ENCODE peak calls at places on chromosomes 3 and 15, in ten cellular contexts. One of them, this sample, is unnamed.

GRCh38 chr3:133880287-133880686 is 15.4 kb downstream of the RAB6B start:
- DNase-seq in PC-3: no peak
- DNase-seq in brain microvascular endothelial cell: no peak
- DNase-seq in cardiac fibroblast: no peak
- DNase-seq in mesendoderm: no peak
- DNase-seq in small intestine: no peak
- DNase-seq in aorta: no peak
- DNase-seq in ovary: no peak
- DNase-seq in CD4-positive, CD25-positive, alpha-beta regulatory T cell: no peak
- DNase-seq in CD8-positive, alpha-beta T cell: no peak
- DNase-seq in this sample: no peak

GRCh38 chr3:73766599-73767378 is 142.0 kb upstream of the PDZRN3 start:
- DNase-seq in aorta: peak
- DNase-seq in mesendoderm: no peak
- DNase-seq in cardiac fibroblast: peak
- DNase-seq in ovary: peak
- DNase-seq in brain microvascular endothelial cell: peak
- DNase-seq in CD4-positive, CD25-positive, alpha-beta regulatory T cell: no peak
- DNase-seq in small intestine: peak
- DNase-seq in CD8-positive, alpha-beta T cell: no peak
- DNase-seq in PC-3: no peak
- DNase-seq in this sample: peak

GRCh38 chr3:119630562-119631329 is 29.6 kb downstream of the POPDC2 start:
- DNase-seq in cardiac fibroblast: peak
- DNase-seq in aorta: no peak
- DNase-seq in PC-3: no peak
- DNase-seq in mesendoderm: peak
- DNase-seq in CD4-positive, CD25-positive, alpha-beta regulatory T cell: no peak
- DNase-seq in brain microvascular endothelial cell: peak
- DNase-seq in ovary: peak
- DNase-seq in small intestine: no peak
- DNase-seq in CD8-positive, alpha-beta T cell: no peak
- DNase-seq in this sample: no peak

GRCh38 chr15:89121414-89121813 is 33.2 kb downstream of the ABHD2 start:
- DNase-seq in aorta: no peak
- DNase-seq in small intestine: peak
- DNase-seq in mesendoderm: no peak
- DNase-seq in ovary: no peak
- DNase-seq in CD4-positive, CD25-positive, alpha-beta regulatory T cell: no peak
- DNase-seq in cardiac fibroblast: peak
- DNase-seq in CD8-positive, alpha-beta T cell: no peak
- DNase-seq in brain microvascular endothelial cell: no peak
- DNase-seq in PC-3: peak
- DNase-seq in this sample: no peak

GRCh38 chr15:94294556-94294955 is 63.2 kb downstream of the MCTP2 start:
- DNase-seq in small intestine: no peak
- DNase-seq in aorta: no peak
- DNase-seq in cardiac fibroblast: no peak
- DNase-seq in CD4-positive, CD25-positive, alpha-beta regulatory T cell: no peak
- DNase-seq in brain microvascular endothelial cell: no peak
- DNase-seq in ovary: no peak
- DNase-seq in mesendoderm: no peak
- DNase-seq in CD8-positive, alpha-beta T cell: no peak
- DNase-seq in PC-3: no peak
- DNase-seq in this sample: no peak

GRCh38 chr15:87816016-87816415 is 440.5 kb downstream of the NTRK3 start:
- DNase-seq in ovary: no peak
- DNase-seq in brain microvascular endothelial cell: no peak
- DNase-seq in cardiac fibroblast: peak
- DNase-seq in CD4-positive, CD25-positive, alpha-beta regulatory T cell: no peak
- DNase-seq in aorta: no peak
- DNase-seq in CD8-positive, alpha-beta T cell: no peak
- DNase-seq in small intestine: no peak
- DNase-seq in PC-3: no peak
- DNase-seq in mesendoderm: no peak
- DNase-seq in this sample: no peak

GRCh38 chr15:62648954-62649353 is 393.6 kb upstream of the TPM1 start:
- DNase-seq in aorta: no peak
- DNase-seq in mesendoderm: peak
- DNase-seq in CD8-positive, alpha-beta T cell: no peak
- DNase-seq in CD4-positive, CD25-positive, alpha-beta regulatory T cell: no peak
- DNase-seq in ovary: no peak
- DNase-seq in PC-3: peak
- DNase-seq in small intestine: peak
- DNase-seq in cardiac fibroblast: peak
- DNase-seq in brain microvascular endothelial cell: no peak
- DNase-seq in this sample: no peak

GRCh38 chr3:18054625-18055024 is 312.2 kb upstream of the TBC1D5 start:
- DNase-seq in ovary: no peak
- DNase-seq in PC-3: no peak
- DNase-seq in CD8-positive, alpha-beta T cell: no peak
- DNase-seq in CD4-positive, CD25-positive, alpha-beta regulatory T cell: no peak
- DNase-seq in small intestine: no peak
- DNase-seq in brain microvascular endothelial cell: no peak
- DNase-seq in aorta: no peak
- DNase-seq in mesendoderm: no peak
- DNase-seq in cardiac fibroblast: no peak
- DNase-seq in this sample: no peak

GRCh38 chr15:42348083-42348482 is 11.2 kb upstream of the CAPN3 start:
- DNase-seq in PC-3: peak
- DNase-seq in aorta: no peak
- DNase-seq in small intestine: no peak
- DNase-seq in brain microvascular endothelial cell: peak
- DNase-seq in CD4-positive, CD25-positive, alpha-beta regulatory T cell: no peak
- DNase-seq in cardiac fibroblast: peak
- DNase-seq in CD8-positive, alpha-beta T cell: no peak
- DNase-seq in ovary: no peak
- DNase-seq in mesendoderm: no peak
- DNase-seq in this sample: no peak

GRCh38 chr15:40367673-40368611 is 9.9 kb downstream of the DISP2 start:
- DNase-seq in aorta: peak
- DNase-seq in CD4-positive, CD25-positive, alpha-beta regulatory T cell: peak
- DNase-seq in ovary: peak
- DNase-seq in PC-3: peak
- DNase-seq in CD8-positive, alpha-beta T cell: peak
- DNase-seq in cardiac fibroblast: peak
- DNase-seq in brain microvascular endothelial cell: peak
- DNase-seq in small intestine: peak
- DNase-seq in mesendoderm: peak
- DNase-seq in this sample: peak

GRCh38 chr3:195394700-195395099 is 48.1 kb downstream of the ACAP2 start:
- DNase-seq in CD8-positive, alpha-beta T cell: no peak
- DNase-seq in aorta: no peak
- DNase-seq in CD4-positive, CD25-positive, alpha-beta regulatory T cell: no peak
- DNase-seq in PC-3: no peak
- DNase-seq in mesendoderm: peak
- DNase-seq in brain microvascular endothelial cell: peak
- DNase-seq in ovary: no peak
- DNase-seq in cardiac fibroblast: peak
- DNase-seq in small intestine: no peak
- DNase-seq in this sample: no peak
- H3K4me3 ChIP-seq in CD8-positive, alpha-beta T cell: no peak
- H3K4me3 ChIP-seq in aorta: no peak
- H3K4me3 ChIP-seq in CD4-positive, CD25-positive, alpha-beta regulatory T cell: no peak
- H3K4me3 ChIP-seq in PC-3: no peak
- H3K4me3 ChIP-seq in mesendoderm: no peak
- H3K4me3 ChIP-seq in brain microvascular endothelial cell: no peak
- H3K4me3 ChIP-seq in ovary: no peak
- H3K4me3 ChIP-seq in cardiac fibroblast: no peak
- H3K4me3 ChIP-seq in small intestine: no peak
- H3K4me3 ChIP-seq in this sample: no peak

GRCh38 chr15:79089331-79089889 is 1.2 kb downstream of the RASGRF1 start:
- DNase-seq in brain microvascular endothelial cell: no peak
- DNase-seq in ovary: no peak
- DNase-seq in CD4-positive, CD25-positive, alpha-beta regulatory T cell: no peak
- DNase-seq in cardiac fibroblast: no peak
- DNase-seq in PC-3: no peak
- DNase-seq in aorta: no peak
- DNase-seq in small intestine: no peak
- DNase-seq in CD8-positive, alpha-beta T cell: no peak
- DNase-seq in mesendoderm: peak
- DNase-seq in this sample: no peak
- H3K4me3 ChIP-seq in brain microvascular endothelial cell: no peak
- H3K4me3 ChIP-seq in ovary: no peak
- H3K4me3 ChIP-seq in CD4-positive, CD25-positive, alpha-beta regulatory T cell: no peak
- H3K4me3 ChIP-seq in cardiac fibroblast: no peak
- H3K4me3 ChIP-seq in PC-3: no peak
- H3K4me3 ChIP-seq in aorta: no peak
- H3K4me3 ChIP-seq in small intestine: no peak
- H3K4me3 ChIP-seq in CD8-positive, alpha-beta T cell: no peak
- H3K4me3 ChIP-seq in mesendoderm: no peak
- H3K4me3 ChIP-seq in this sample: no peak

DNA sequence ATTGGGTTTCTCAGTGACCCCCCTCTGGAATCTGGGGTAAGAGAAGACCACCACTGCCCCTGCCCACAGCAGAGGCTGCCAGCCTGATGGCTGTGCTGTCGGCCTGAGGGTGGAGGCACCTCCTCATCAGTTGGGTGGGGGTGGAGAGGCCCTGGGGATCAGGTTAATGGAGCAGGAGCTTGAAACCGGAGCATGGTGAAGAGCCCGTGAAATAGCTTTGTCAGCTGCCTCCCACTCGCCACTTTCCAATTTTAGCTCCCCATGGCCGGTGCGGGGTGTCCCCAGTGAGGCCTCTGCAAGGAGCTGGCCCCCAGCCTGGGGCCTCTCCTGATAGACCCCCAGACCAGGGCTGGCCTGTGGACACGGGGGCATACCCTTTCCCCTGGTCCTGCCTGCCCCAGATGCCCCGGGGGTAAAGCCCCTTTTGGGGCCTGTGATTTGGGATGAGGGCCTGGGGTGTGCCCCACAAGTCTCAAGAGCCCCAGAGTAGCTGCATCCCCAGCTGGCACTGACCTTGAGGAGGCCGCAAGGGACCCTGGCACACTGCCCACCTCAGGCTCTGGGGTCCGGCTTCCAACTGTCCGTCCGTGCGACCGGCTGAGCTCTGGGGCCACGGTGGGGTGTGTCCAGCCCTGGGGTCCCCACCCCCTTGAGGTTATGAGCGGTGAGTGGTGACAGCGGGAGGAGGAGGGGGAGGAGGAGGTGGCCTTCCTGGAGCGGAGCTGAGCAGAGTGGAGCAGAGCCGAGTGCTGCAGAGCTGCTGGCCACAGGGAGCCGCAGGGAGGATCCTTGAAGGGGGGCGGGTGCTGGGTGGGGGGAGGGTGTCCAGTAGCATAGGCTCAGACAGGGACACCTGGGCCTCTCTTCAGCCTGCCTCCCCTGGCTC is at the start of gene HHATL:
- DNase-seq in CD4-positive, CD25-positive, alpha-beta regulatory T cell: no peak
- DNase-seq in small intestine: no peak
- DNase-seq in ovary: no peak
- DNase-seq in cardiac fibroblast: no peak
- DNase-seq in brain microvascular endothelial cell: no peak
- DNase-seq in mesendoderm: no peak
- DNase-seq in aorta: peak
- DNase-seq in PC-3: no peak
- DNase-seq in CD8-positive, alpha-beta T cell: peak
- DNase-seq in this sample: no peak
- H3K4me3 ChIP-seq in CD4-positive, CD25-positive, alpha-beta regulatory T cell: no peak
- H3K4me3 ChIP-seq in small intestine: no peak
- H3K4me3 ChIP-seq in ovary: no peak
- H3K4me3 ChIP-seq in cardiac fibroblast: no peak
- H3K4me3 ChIP-seq in brain microvascular endothelial cell: no peak
- H3K4me3 ChIP-seq in mesendoderm: no peak
- H3K4me3 ChIP-seq in aorta: no peak
- H3K4me3 ChIP-seq in PC-3: no peak
- H3K4me3 ChIP-seq in CD8-positive, alpha-beta T cell: no peak
- H3K4me3 ChIP-seq in this sample: no peak

GRCh38 chr15:67972377-67972776 is 81.7 kb upstream of the PIAS1 start:
- DNase-seq in CD8-positive, alpha-beta T cell: no peak
- DNase-seq in small intestine: no peak
- DNase-seq in brain microvascular endothelial cell: no peak
- DNase-seq in CD4-positive, CD25-positive, alpha-beta regulatory T cell: no peak
- DNase-seq in mesendoderm: no peak
- DNase-seq in aorta: no peak
- DNase-seq in ovary: no peak
- DNase-seq in PC-3: no peak
- DNase-seq in cardiac fibroblast: no peak
- DNase-seq in this sample: no peak

GRCh38 chr15:67968564-67969440 is 85.3 kb upstream of the PIAS1 start:
- DNase-seq in aorta: no peak
- DNase-seq in ovary: no peak
- DNase-seq in PC-3: no peak
- DNase-seq in CD4-positive, CD25-positive, alpha-beta regulatory T cell: no peak
- DNase-seq in brain microvascular endothelial cell: no peak
- DNase-seq in cardiac fibroblast: no peak
- DNase-seq in CD8-positive, alpha-beta T cell: no peak
- DNase-seq in small intestine: no peak
- DNase-seq in mesendoderm: no peak
- DNase-seq in this sample: no peak

GRCh38 chr15:67967871-67968423 is 86.2 kb upstream of the PIAS1 start:
- DNase-seq in brain microvascular endothelial cell: peak
- DNase-seq in PC-3: no peak
- DNase-seq in cardiac fibroblast: peak
- DNase-seq in mesendoderm: peak
- DNase-seq in aorta: peak
- DNase-seq in CD8-positive, alpha-beta T cell: no peak
- DNase-seq in CD4-positive, CD25-positive, alpha-beta regulatory T cell: no peak
- DNase-seq in small intestine: peak
- DNase-seq in ovary: peak
- DNase-seq in this sample: no peak

GRCh38 chr15:67973846-67974245 is 80.3 kb upstream of the PIAS1 start:
- DNase-seq in CD8-positive, alpha-beta T cell: no peak
- DNase-seq in cardiac fibroblast: no peak
- DNase-seq in mesendoderm: no peak
- DNase-seq in PC-3: no peak
- DNase-seq in CD4-positive, CD25-positive, alpha-beta regulatory T cell: no peak
- DNase-seq in aorta: no peak
- DNase-seq in small intestine: no peak
- DNase-seq in brain microvascular endothelial cell: no peak
- DNase-seq in ovary: no peak
- DNase-seq in this sample: no peak

DNA sequence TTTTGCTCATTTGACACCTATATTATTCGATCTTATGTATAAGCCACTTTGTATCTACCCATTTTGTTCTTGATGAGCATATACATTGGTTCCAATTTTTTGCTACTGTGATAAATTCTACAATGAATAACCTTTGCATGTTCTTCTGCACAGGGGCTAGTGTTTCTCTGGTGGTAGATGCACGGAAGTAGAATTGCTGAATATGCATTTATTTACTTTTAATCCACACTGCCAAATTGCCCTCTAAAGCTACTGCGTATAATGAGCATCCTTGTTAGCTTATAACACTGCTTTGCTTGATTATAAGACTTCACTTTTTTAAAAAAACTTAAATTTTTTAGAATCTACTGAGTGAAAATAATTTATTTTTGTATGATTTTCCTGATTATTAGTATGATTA is 84.2 kb upstream of the PIAS1 start:
- DNase-seq in brain microvascular endothelial cell: no peak
- DNase-seq in small intestine: no peak
- DNase-seq in ovary: no peak
- DNase-seq in cardiac fibroblast: no peak
- DNase-seq in PC-3: no peak
- DNase-seq in CD4-positive, CD25-positive, alpha-beta regulatory T cell: no peak
- DNase-seq in CD8-positive, alpha-beta T cell: no peak
- DNase-seq in aorta: no peak
- DNase-seq in mesendoderm: no peak
- DNase-seq in this sample: no peak
- H3K4me3 ChIP-seq in brain microvascular endothelial cell: no peak
- H3K4me3 ChIP-seq in small intestine: no peak
- H3K4me3 ChIP-seq in ovary: no peak
- H3K4me3 ChIP-seq in cardiac fibroblast: no peak
- H3K4me3 ChIP-seq in PC-3: no peak
- H3K4me3 ChIP-seq in CD4-positive, CD25-positive, alpha-beta regulatory T cell: no peak
- H3K4me3 ChIP-seq in CD8-positive, alpha-beta T cell: no peak
- H3K4me3 ChIP-seq in aorta: no peak
- H3K4me3 ChIP-seq in mesendoderm: no peak
- H3K4me3 ChIP-seq in this sample: no peak

This sample was measured in Jurkat, Clone E6-1.